ENCODE peak calls at places on chromosomes 2 and 18, in four cellular contexts. One of them, this sample, is unnamed.

GRCh38 chr2:173354601-173355131 is at the start of gene CDCA7:
- DNase-seq in A549: peak; percentile 81
- DNase-seq in K562: peak; percentile 95
- DNase-seq in PC-9: peak; percentile 68
- DNase-seq in this sample: peak; percentile 81

GRCh38 chr2:169007941-169008340 is 23.2 kb downstream of the ABCB11 start:
- DNase-seq in K562: no peak
- DNase-seq in A549: no peak
- DNase-seq in PC-9: no peak
- DNase-seq in this sample: no peak

GRCh38 chr2:209316141-209316540 is 107.7 kb upstream of the MAP2 start:
- DNase-seq in PC-9: no peak
- DNase-seq in A549: no peak
- DNase-seq in K562: no peak
- DNase-seq in this sample: no peak

GRCh38 chr2:37705191-37705590 is 33.7 kb upstream of the CDC42EP3 start:
- DNase-seq in A549: no peak
- DNase-seq in K562: no peak
- DNase-seq in PC-9: no peak
- DNase-seq in this sample: no peak

GRCh38 chr18:29271496-29271895 is 1094.6 kb upstream of the CDH2 start:
- DNase-seq in A549: no peak
- DNase-seq in PC-9: no peak
- DNase-seq in K562: no peak
- DNase-seq in this sample: no peak

GRCh38 chr2:170144758-170145157 is 33.2 kb upstream of the MYO3B start:
- DNase-seq in PC-9: no peak
- DNase-seq in A549: no peak
- DNase-seq in K562: no peak
- DNase-seq in this sample: no peak

GRCh38 chr2:43170733-43171101 is 55.7 kb downstream of the ZFP36L2 start:
- DNase-seq in PC-9: peak; percentile 19
- DNase-seq in K562: no peak
- DNase-seq in A549: no peak
- DNase-seq in this sample: no peak

GRCh38 chr2:212124597-212124996 is 414.0 kb downstream of the ERBB4 start:
- DNase-seq in A549: peak; percentile 16
- DNase-seq in K562: no peak
- DNase-seq in PC-9: no peak
- DNase-seq in this sample: no peak

GRCh38 chr18:42474577-42474976 is 519.5 kb downstream of the PIK3C3 start:
- DNase-seq in PC-9: no peak
- DNase-seq in K562: no peak
- DNase-seq in A549: no peak
- DNase-seq in this sample: no peak

GRCh38 chr18:9796933-9797549 is 88.7 kb upstream of the TXNDC2 start:
- DNase-seq in K562: no peak
- DNase-seq in A549: no peak
- DNase-seq in PC-9: no peak
- DNase-seq in this sample: no peak

GRCh38 chr2:232236200-232236599 is 142.4 kb upstream of the ALPP start:
- DNase-seq in PC-9: peak; percentile 71
- DNase-seq in K562: no peak
- DNase-seq in A549: no peak
- DNase-seq in this sample: no peak

GRCh38 chr2:54871457-54872103 is 148.1 kb downstream of the EML6 start:
- DNase-seq in A549: peak; percentile 46
- DNase-seq in K562: no peak
- DNase-seq in PC-9: peak; percentile 35
- DNase-seq in this sample: no peak

GRCh38 chr2:166181813-166182154 is 54.0 kb upstream of the SCN1A start:
- DNase-seq in PC-9: no peak
- DNase-seq in K562: no peak
- DNase-seq in A549: no peak
- DNase-seq in this sample: no peak

GRCh38 chr18:54389143-54389505 is 31.4 kb downstream of the C18orf54 start:
- DNase-seq in A549: no peak
- DNase-seq in PC-9: no peak
- DNase-seq in K562: no peak
- DNase-seq in this sample: no peak

GRCh38 chr2:235639387-235639786 is 145.5 kb downstream of the AGAP1 start:
- DNase-seq in A549: peak; percentile 39
- DNase-seq in K562: no peak
- DNase-seq in PC-9: no peak
- DNase-seq in this sample: no peak

GRCh38 chr2:219492575-219492974 is 6.1 kb upstream of the GMPPA start:
- DNase-seq in PC-9: no peak
- DNase-seq in A549: no peak
- DNase-seq in K562: no peak
- DNase-seq in this sample: no peak

DNA sequence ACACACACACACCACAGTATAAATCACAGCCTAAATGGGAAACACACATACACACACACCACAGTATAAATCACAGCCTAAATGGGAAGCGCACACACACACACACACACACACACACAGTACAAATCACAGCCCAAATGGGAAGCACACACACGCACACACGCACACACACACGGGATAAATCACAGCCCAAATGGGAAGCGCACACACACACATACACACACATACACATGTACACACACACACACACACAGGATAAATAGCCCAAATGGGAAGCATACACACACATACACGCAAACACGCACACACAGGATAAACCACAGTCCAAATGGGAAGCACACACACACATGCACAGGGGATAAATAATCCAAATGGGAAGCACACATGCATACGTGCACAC is 68.1 kb downstream of the ADNP2 start:
- DNase-seq in K562: no peak
- DNase-seq in PC-9: no peak
- DNase-seq in A549: no peak
- DNase-seq in this sample: no peak
- TF ChIP-seq CTCF in K562: no peak
- TF ChIP-seq CTCF in PC-9: no peak
- TF ChIP-seq CTCF in A549: no peak
- TF ChIP-seq CTCF in this sample: no peak

GRCh38 chr2:44951714-44952113 is 10.2 kb downstream of the SIX3 start:
- DNase-seq in PC-9: no peak
- DNase-seq in K562: no peak
- DNase-seq in A549: no peak
- DNase-seq in this sample: no peak
- H3K4me3 ChIP-seq in PC-9: peak overlapping the region; percentile 35
- H3K4me3 ChIP-seq in K562: no peak overlapping the region
- H3K4me3 ChIP-seq in A549: peak overlapping the region; percentile 39
- H3K4me3 ChIP-seq in this sample: no peak overlapping the region

DNA sequence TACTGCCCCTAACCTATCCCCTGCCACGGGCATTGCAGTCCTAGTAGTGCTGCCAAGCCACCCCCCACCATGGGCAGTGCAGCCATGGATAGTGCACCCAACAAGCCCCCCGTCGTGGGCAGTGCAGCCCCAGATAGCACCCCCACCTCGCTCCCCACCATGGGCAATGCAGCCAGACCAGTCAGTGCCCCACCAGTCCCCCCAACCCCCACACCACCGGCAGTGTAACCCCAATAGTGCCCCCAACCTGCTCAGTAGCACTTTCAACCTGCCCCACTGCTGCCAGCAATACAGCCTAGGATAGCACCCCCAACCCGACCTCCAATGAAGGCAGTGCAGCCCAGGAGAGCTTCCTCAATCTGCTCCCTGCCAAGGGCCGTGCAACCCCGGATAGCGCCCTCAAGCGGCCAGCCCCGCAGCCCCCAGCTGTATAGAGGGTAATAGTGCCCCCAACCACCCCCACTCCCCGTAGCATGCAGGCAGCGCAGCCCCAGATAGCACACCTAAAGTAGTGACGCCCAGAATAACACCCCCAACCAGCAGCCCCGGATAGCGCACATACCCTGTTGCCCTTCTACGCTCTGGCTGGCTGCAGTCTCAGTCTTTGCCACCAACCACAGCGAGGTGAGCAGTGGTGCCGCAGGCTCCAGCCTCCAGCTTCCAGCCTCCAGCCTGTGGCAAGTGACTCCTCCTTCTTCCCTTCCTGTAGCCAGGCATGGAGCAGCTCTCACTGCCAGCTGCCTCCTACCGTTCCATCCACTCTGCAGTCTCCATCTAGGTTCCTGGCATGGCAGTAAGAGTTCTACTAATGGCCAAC is 45.4 kb upstream of the ANKRD62 start:
- DNase-seq in A549: no peak
- DNase-seq in K562: no peak
- DNase-seq in PC-9: no peak
- DNase-seq in this sample: no peak
- TF ChIP-seq CTCF in A549: no peak
- TF ChIP-seq CTCF in K562: peak; percentile 66
- TF ChIP-seq CTCF in PC-9: no peak
- TF ChIP-seq CTCF in this sample: no peak

GRCh38 chr18:7567487-7568425 is 640 bp downstream of the PTPRM start:
- DNase-seq in A549: peak; percentile 51
- DNase-seq in K562: no peak
- DNase-seq in PC-9: no peak
- DNase-seq in this sample: peak; percentile 79
- H3K4me3 ChIP-seq in A549: peak overlapping the region; percentile 85
- H3K4me3 ChIP-seq in K562: peak overlapping the region; percentile 69
- H3K4me3 ChIP-seq in PC-9: peak overlapping the region; percentile 83
- H3K4me3 ChIP-seq in this sample: peak overlapping the region; percentile 85

GRCh38 chr18:12283256-12283655 is 24.8 kb upstream of the TUBB6 start:
- DNase-seq in K562: peak; percentile 61
- DNase-seq in PC-9: peak; percentile 72
- DNase-seq in A549: peak; percentile 27
- DNase-seq in this sample: no peak
- TF ChIP-seq CTCF in K562: peak; percentile 75
- TF ChIP-seq CTCF in PC-9: no peak
- TF ChIP-seq CTCF in A549: no peak
- TF ChIP-seq CTCF in this sample: no peak

GRCh38 chr2:74471332-74472065 is 981 bp downstream of the MRPL53 start:
- DNase-seq in K562: no peak
- DNase-seq in PC-9: no peak
- DNase-seq in A549: no peak
- DNase-seq in this sample: no peak

GRCh38 chr2:74472945-74473258 is 422 bp upstream of the MRPL53 start:
- DNase-seq in A549: no peak
- DNase-seq in K562: no peak
- DNase-seq in PC-9: peak; percentile 28
- DNase-seq in this sample: no peak

GRCh38 chr2:74474481-74474880 is 2.0 kb upstream of the MRPL53 start:
- DNase-seq in A549: no peak
- DNase-seq in PC-9: no peak
- DNase-seq in K562: no peak
- DNase-seq in this sample: no peak

GRCh38 chr2:74474899-74475298 is 2.4 kb upstream of the MRPL53 start:
- DNase-seq in PC-9: no peak
- DNase-seq in K562: no peak
- DNase-seq in A549: peak; percentile 44
- DNase-seq in this sample: no peak

GRCh38 chr2:74472086-74472944 is at the start of gene MRPL53:
- DNase-seq in A549: peak; percentile 98
- DNase-seq in K562: peak; percentile 81
- DNase-seq in PC-9: peak; percentile 91
- DNase-seq in this sample: peak; percentile 97
- H3K4me3 ChIP-seq in A549: peak within 1 kb of the TSS; percentile 63
- H3K4me3 ChIP-seq in K562: peak within 1 kb of the TSS; percentile 83
- H3K4me3 ChIP-seq in PC-9: peak within 1 kb of the TSS; percentile 89
- H3K4me3 ChIP-seq in this sample: peak within 1 kb of the TSS; percentile 61